ENCODE peak calls at places on chromosomes 16 and 17, in eight cellular contexts. One of them, this sample, is unnamed.

GRCh38 chr17:77206125-77206523 is 65.4 kb downstream of the SEC14L1 start:
- DNase-seq in NCI-H345: no peak
- DNase-seq in HFFc6: no peak
- DNase-seq in NCI-H524: no peak
- DNase-seq in ovary: no peak
- DNase-seq in neuronal stem cell: no peak
- DNase-seq in EL: no peak
- DNase-seq in kidney epithelial cell: no peak
- DNase-seq in this sample: no peak

GRCh38 chr17:34797724-34798123 is 163.5 kb downstream of the CCT6B start:
- DNase-seq in NCI-H345: no peak
- DNase-seq in HFFc6: no peak
- DNase-seq in NCI-H524: no peak
- DNase-seq in ovary: no peak
- DNase-seq in neuronal stem cell: peak
- DNase-seq in EL: peak
- DNase-seq in kidney epithelial cell: no peak
- DNase-seq in this sample: peak

GRCh38 chr17:48751733-48752398 is 23.3 kb upstream of the HOXB13 start:
- DNase-seq in NCI-H345: no peak
- DNase-seq in HFFc6: no peak
- DNase-seq in NCI-H524: no peak
- DNase-seq in ovary: no peak
- DNase-seq in neuronal stem cell: no peak
- DNase-seq in EL: no peak
- DNase-seq in kidney epithelial cell: no peak
- DNase-seq in this sample: no peak

GRCh38 chr16:67399218-67399733 is 6.0 kb upstream of the TPPP3 start:
- DNase-seq in NCI-H345: no peak
- DNase-seq in HFFc6: no peak
- DNase-seq in NCI-H524: no peak
- DNase-seq in ovary: peak
- DNase-seq in neuronal stem cell: peak
- DNase-seq in EL: no peak
- DNase-seq in kidney epithelial cell: no peak
- DNase-seq in this sample: peak

GRCh38 chr16:67528222-67528869 is at the start of gene RIPOR1:
- DNase-seq in NCI-H345: peak
- DNase-seq in HFFc6: no peak
- DNase-seq in NCI-H524: peak
- DNase-seq in ovary: peak
- DNase-seq in neuronal stem cell: peak
- DNase-seq in EL: peak
- DNase-seq in kidney epithelial cell: no peak
- DNase-seq in this sample: peak

GRCh38 chr17:49703557-49704277 is 4.0 kb downstream of the SLC35B1 start:
- DNase-seq in NCI-H345: peak
- DNase-seq in HFFc6: peak
- DNase-seq in NCI-H524: peak
- DNase-seq in ovary: no peak
- DNase-seq in neuronal stem cell: no peak
- DNase-seq in EL: peak
- DNase-seq in kidney epithelial cell: no peak
- DNase-seq in this sample: peak

GRCh38 chr16:84266451-84266850 is 26.6 kb upstream of the KCNG4 start:
- DNase-seq in NCI-H345: no peak
- DNase-seq in HFFc6: peak
- DNase-seq in NCI-H524: peak
- DNase-seq in ovary: no peak
- DNase-seq in neuronal stem cell: peak
- DNase-seq in EL: peak
- DNase-seq in kidney epithelial cell: no peak
- DNase-seq in this sample: peak

GRCh38 chr16:86476956-86477530 is 33.3 kb upstream of the FOXF1 start:
- DNase-seq in NCI-H345: no peak
- DNase-seq in HFFc6: no peak
- DNase-seq in NCI-H524: no peak
- DNase-seq in ovary: no peak
- DNase-seq in neuronal stem cell: no peak
- DNase-seq in EL: no peak
- DNase-seq in kidney epithelial cell: no peak
- DNase-seq in this sample: no peak

GRCh38 chr16:50680556-50680893 is 587 bp downstream of the SNX20 start:
- DNase-seq in NCI-H345: no peak
- DNase-seq in HFFc6: no peak
- DNase-seq in NCI-H524: no peak
- DNase-seq in ovary: no peak
- DNase-seq in neuronal stem cell: no peak
- DNase-seq in EL: no peak
- DNase-seq in kidney epithelial cell: no peak
- DNase-seq in this sample: no peak

GRCh38 chr16:53817117-53817516 is 113.2 kb downstream of the FTO start:
- DNase-seq in NCI-H345: no peak
- DNase-seq in HFFc6: peak
- DNase-seq in NCI-H524: no peak
- DNase-seq in ovary: no peak
- DNase-seq in neuronal stem cell: no peak
- DNase-seq in EL: peak
- DNase-seq in kidney epithelial cell: peak
- DNase-seq in this sample: peak

GRCh38 chr16:11596572-11597226 is 10.0 kb upstream of the LITAF start:
- DNase-seq in NCI-H345: no peak
- DNase-seq in HFFc6: no peak
- DNase-seq in NCI-H524: no peak
- DNase-seq in ovary: peak
- DNase-seq in neuronal stem cell: no peak
- DNase-seq in EL: no peak
- DNase-seq in kidney epithelial cell: no peak
- DNase-seq in this sample: no peak

GRCh38 chr17:66405836-66406679 is 103.6 kb downstream of the PRKCA start:
- DNase-seq in NCI-H345: no peak
- DNase-seq in HFFc6: no peak
- DNase-seq in NCI-H524: no peak
- DNase-seq in ovary: no peak
- DNase-seq in neuronal stem cell: no peak
- DNase-seq in EL: no peak
- DNase-seq in kidney epithelial cell: no peak
- DNase-seq in this sample: no peak

GRCh38 chr16:55713103-55713502 is 57.3 kb downstream of the SLC6A2 start:
- DNase-seq in NCI-H345: no peak
- DNase-seq in HFFc6: no peak
- DNase-seq in NCI-H524: no peak
- DNase-seq in ovary: no peak
- DNase-seq in neuronal stem cell: no peak
- DNase-seq in EL: no peak
- DNase-seq in kidney epithelial cell: no peak
- DNase-seq in this sample: no peak

GRCh38 chr16:69567031-69567680 is 1.4 kb downstream of the NFAT5 start:
- DNase-seq in NCI-H345: no peak
- DNase-seq in HFFc6: no peak
- DNase-seq in NCI-H524: no peak
- DNase-seq in ovary: no peak
- DNase-seq in neuronal stem cell: no peak
- DNase-seq in EL: peak
- DNase-seq in kidney epithelial cell: no peak
- DNase-seq in this sample: peak

GRCh38 chr16:87240211-87241134 is 76.7 kb downstream of the C16orf95 start:
- DNase-seq in NCI-H345: no peak
- DNase-seq in HFFc6: peak
- DNase-seq in NCI-H524: no peak
- DNase-seq in ovary: no peak
- DNase-seq in neuronal stem cell: no peak
- DNase-seq in EL: peak
- DNase-seq in kidney epithelial cell: no peak
- DNase-seq in this sample: peak

GRCh38 chr16:4510747-4511426 is 27.7 kb downstream of the CDIP1 start:
- DNase-seq in NCI-H345: no peak
- DNase-seq in HFFc6: no peak
- DNase-seq in NCI-H524: no peak
- DNase-seq in ovary: no peak
- DNase-seq in neuronal stem cell: no peak
- DNase-seq in EL: no peak
- DNase-seq in kidney epithelial cell: no peak
- DNase-seq in this sample: no peak

GRCh38 chr16:59180083-59180476 is 446.0 kb upstream of the GOT2 start:
- DNase-seq in NCI-H345: no peak
- DNase-seq in HFFc6: no peak
- DNase-seq in NCI-H524: no peak
- DNase-seq in ovary: no peak
- DNase-seq in neuronal stem cell: no peak
- DNase-seq in EL: no peak
- DNase-seq in kidney epithelial cell: no peak
- DNase-seq in this sample: no peak

This sample was measured in AG08396.